ENCODE peak calls at places on chromosomes 4 and X, in five cellular contexts. B is HepG2, Q is IMR-90, X is K562, U is H1. D is an unnamed sample.

GRCh38 chr4:133147922-133148689 is 988 bp upstream of the PCDH10 start:
- DNase-seq in B (no peak), U (peak; percentile 59), X (no peak), Q (peak; percentile 21), D (peak; percentile 58)

GRCh38 chrX:3144651-3145050 is 103.4 kb downstream of the ARSF start:
- DNase-seq in Q (no peak), U (no peak), X (no peak), B (no peak), D (no peak)

GRCh38 chr4:105710012-105710600 is 1.5 kb downstream of the GSTCD start:
- DNase-seq in B (no peak), Q (no peak), X (no peak), U (no peak), D (no peak)

GRCh38 chrX:54116391-54116790 is 66.7 kb downstream of the FAM120C start:
- DNase-seq in X (no peak), Q (no peak), B (no peak), U (no peak), D (no peak)

GRCh38 chr4:80309301-80310004 is 26.1 kb upstream of the CFAP299 start:
- DNase-seq in Q (peak; percentile 96), U (no peak), X (no peak), B (no peak), D (no peak)

GRCh38 chr4:183444953-183445543 is 612 bp downstream of the CDKN2AIP start:
- DNase-seq in U (no peak), Q (no peak), X (peak; percentile 49), B (no peak), D (peak; percentile 19)

GRCh38 chr4:71195932-71196331 is 142.9 kb upstream of the SLC4A4 start:
- DNase-seq in X (no peak), U (no peak), Q (peak; percentile 87), B (no peak), D (no peak)

GRCh38 chr4:176981074-176981473 is 188.4 kb upstream of the VEGFC start:
- DNase-seq in U (no peak), B (no peak), X (no peak), Q (no peak), D (no peak)

DNA sequence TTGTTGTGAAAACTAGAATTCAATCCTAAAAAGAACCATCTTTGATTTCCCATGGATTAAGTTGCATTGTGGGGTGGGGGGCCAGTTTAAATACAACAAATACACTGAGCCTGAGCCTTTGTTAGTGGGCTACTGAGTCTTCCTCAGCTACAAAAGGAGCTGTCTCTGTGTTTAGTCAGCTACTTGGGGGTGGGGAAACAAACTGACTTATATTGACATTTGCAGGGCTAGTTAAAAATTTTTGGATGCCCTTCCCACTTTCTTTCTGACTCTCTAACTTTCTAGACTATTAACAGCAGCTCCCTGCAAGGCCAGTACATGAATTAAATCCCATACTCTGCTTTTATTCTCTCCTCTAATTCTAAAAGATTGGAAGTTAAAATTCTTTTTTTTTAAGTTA is 32.5 kb upstream of the FHDC1 start:
- DNase-seq in U (no peak), X (no peak), B (peak; percentile 2), Q (no peak), D (no peak)
- TF ChIP-seq MAFK in U (no peak), X (no peak), B (no peak), Q (no peak), D (no peak)

GRCh38 chr4:86974481-86975050 is 39.8 kb downstream of the AFF1 start:
- DNase-seq in Q (no peak), U (no peak), X (no peak), B (no peak), D (no peak)
- TF ChIP-seq MAFK in Q (no peak), U (no peak), X (no peak), B (no peak), D (no peak)

DNA sequence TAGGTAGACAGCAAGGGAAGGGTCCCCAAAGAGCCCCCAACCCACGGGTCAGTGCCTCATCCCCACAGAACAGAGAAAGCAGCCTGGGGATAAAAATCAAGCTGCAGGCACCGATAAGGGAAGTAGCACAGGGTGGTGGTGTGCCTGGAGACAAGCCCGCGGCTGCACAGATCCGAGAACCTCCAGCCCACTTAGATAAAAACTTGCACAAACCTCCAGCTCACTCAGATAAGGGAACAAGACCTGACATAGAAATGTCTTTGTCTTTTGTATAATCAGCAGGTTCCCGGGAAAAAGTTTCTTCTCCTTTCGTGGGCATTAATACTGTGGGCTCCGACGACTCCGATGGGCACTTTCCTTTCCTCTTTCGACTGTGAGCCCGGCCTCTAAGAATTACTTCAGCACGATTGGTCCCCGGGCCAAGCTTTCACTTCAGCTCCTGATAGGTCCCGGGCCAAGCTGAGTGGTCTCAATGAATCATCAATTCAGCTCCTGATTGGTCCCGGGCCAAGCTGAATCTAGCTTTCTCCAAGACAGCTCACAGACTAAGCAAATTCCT is 32.4 kb downstream of the PRDX4 start:
- DNase-seq in U (peak; percentile 45), Q (peak; percentile 14), B (no peak), X (peak; percentile 74), D (no peak)
- TF ChIP-seq MAFK in U (no peak), Q (no peak), B (no peak), X (no peak), D (no peak)

DNA sequence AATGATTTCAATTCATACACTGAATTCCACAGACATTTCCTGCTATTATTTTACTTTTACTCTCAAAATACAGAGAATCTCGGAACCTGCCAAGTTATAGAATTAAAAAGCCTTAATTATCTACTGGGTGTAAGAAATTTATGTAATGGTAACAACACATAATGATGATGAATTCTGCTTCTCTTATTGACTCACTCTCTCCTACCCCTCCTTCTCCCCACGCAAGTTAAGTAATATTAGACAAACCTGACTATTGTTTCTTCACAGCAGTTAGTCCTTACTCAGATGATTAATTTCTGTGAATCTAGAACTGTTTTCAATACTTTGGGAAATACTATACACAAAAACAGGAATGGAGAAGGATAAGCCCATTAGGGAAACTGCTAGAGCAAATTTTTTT is 762.0 kb downstream of the CCSER1 start:
- DNase-seq in X (no peak), Q (no peak), B (no peak), U (no peak), D (no peak)
- TF ChIP-seq MAFK in X (no peak), Q (no peak), B (no peak), U (no peak), D (no peak)

DNA sequence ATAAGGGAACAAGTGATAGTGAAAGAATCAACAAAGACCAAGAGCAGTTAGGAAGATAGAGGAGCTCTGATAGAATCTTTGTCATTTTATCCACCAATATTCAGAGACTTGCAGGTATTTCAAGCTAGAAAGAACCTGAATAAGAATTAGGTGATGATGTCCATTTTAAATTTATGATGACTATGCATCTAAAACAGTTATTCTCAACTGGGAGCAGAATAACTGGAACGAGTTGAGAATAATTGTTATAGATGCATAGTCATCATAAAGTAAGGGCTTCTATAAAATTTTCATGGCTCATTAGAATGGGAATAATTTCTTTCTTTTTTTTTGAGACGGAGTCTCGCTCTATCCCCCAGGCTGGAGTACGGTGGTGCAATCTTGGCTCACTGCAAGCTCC is 5.8 kb downstream of the OCIAD1 start:
- DNase-seq in X (no peak), B (no peak), Q (no peak), U (no peak), D (no peak)
- TF ChIP-seq MAFK in X (peak; percentile 16), B (peak; percentile 81), Q (peak; percentile 56), U (no peak), D (peak; percentile 76)

D was measured in A549.